ENCODE peak calls at places on chromosomes 5 and 9, in five cellular contexts. L is retina; H is Right ventricle myocardium superior; E is HFF-Myc; J is stimulated activated CD4-positive, alpha-beta T cell treated with anti-CD3 and anti-CD28 coated beads, Interleukin-12 subunit alpha, Interleukin-12 subunit beta, amount 100 ng/mL, for 48 hours. K is an unnamed sample.

GRCh38 chr9:69115621-69116020 is 58.5 kb upstream of the TJP2 start:
- DNase-seq in J (no peak), E (no peak), L (no peak), H (no peak), K (no peak)

GRCh38 chr9:114282507-114282906 is 40.4 kb upstream of the ORM1 start:
- DNase-seq in J (no peak), H (no peak), L (no peak), E (no peak), K (no peak)

GRCh38 chr5:35183243-35183955 is 46.9 kb downstream of the PRLR start:
- DNase-seq in E (peak), H (peak), L (no peak), J (no peak), K (peak)

GRCh38 chr9:117377046-117377445 is 37.8 kb downstream of the ASTN2 start:
- DNase-seq in L (peak), J (no peak), E (no peak), H (no peak), K (no peak)

GRCh38 chr9:76161546-76161945 is 232.7 kb downstream of the RFK start:
- DNase-seq in J (no peak), H (no peak), L (no peak), E (peak), K (no peak)

GRCh38 chr9:3502560-3503398 is 23.0 kb downstream of the RFX3 start:
- DNase-seq in E (no peak), L (no peak), J (no peak), H (no peak), K (no peak)

GRCh38 chr9:77066388-77066787 is 46.9 kb downstream of the FOXB2 start:
- DNase-seq in H (no peak), J (no peak), E (no peak), L (no peak), K (no peak)

GRCh38 chr9:21856301-21857094 is 54.1 kb downstream of the MTAP start:
- DNase-seq in H (no peak), L (no peak), J (no peak), E (peak), K (no peak)

GRCh38 chr9:110579763-110580255 is 268 bp upstream of the SVEP1 start:
- DNase-seq in H (peak), J (no peak), E (peak), L (no peak), K (no peak)

GRCh38 chr9:134378901-134379338 is 52.7 kb downstream of the RXRA start:
- DNase-seq in E (no peak), J (no peak), L (peak), H (peak), K (peak)

GRCh38 chr9:12464910-12465512 is 228.2 kb upstream of the TYRP1 start:
- DNase-seq in E (peak), L (peak), J (no peak), H (no peak), K (no peak)

GRCh38 chr5:39906146-39906545 is 481.4 kb upstream of the DAB2 start:
- DNase-seq in H (no peak), L (no peak), J (no peak), E (peak), K (no peak)

GRCh38 chr5:72647806-72648205 is 140.6 kb upstream of the ZNF366 start:
- DNase-seq in H (no peak), L (no peak), E (no peak), J (no peak), K (no peak)

GRCh38 chr5:127957701-127958190 is 125.8 kb upstream of the SLC12A2 start:
- DNase-seq in L (no peak), E (no peak), H (no peak), J (no peak), K (no peak)

GRCh38 chr5:139863361-139863760 is 67.8 kb downstream of the PSD2 start:
- DNase-seq in L (no peak), H (peak), J (no peak), E (no peak), K (peak)

GRCh38 chr5:168404366-168404765 is 81.9 kb upstream of the RARS1 start:
- DNase-seq in E (peak), H (no peak), J (no peak), L (no peak), K (no peak)

GRCh38 chr5:36744041-36744677 is 132.4 kb upstream of the NIPBL start:
- DNase-seq in H (no peak), J (no peak), E (peak), L (no peak), K (no peak)

GRCh38 chr9:74285075-74285474 is 212.1 kb upstream of the RORB start:
- DNase-seq in L (no peak), J (no peak), E (no peak), H (no peak), K (no peak)